ENCODE peak calls at places on chromosomes 7 and 10, in seven cellular contexts. W, X, P, Z, H, F and G are unnamed samples. For H3K9me3, the result is how much of the 10 kb centered on the place peaks cover.

GRCh38 chr10:43696909-43697499 is 48.3 kb upstream of the ZNF32 start:
- DNase-seq in W (no peak), X (no peak), P (no peak), Z (no peak), H (peak), F (no peak), G (no peak)

GRCh38 chr7:2417981-2418481 is 14.6 kb downstream of the CHST12 start:
- DNase-seq in W (no peak), X (no peak), P (no peak), Z (peak), H (no peak), F (peak), G (no peak)

GRCh38 chr7:42238709-42239395 is 1.8 kb upstream of the GLI3 start:
- DNase-seq in W (no peak), X (no peak), P (no peak), Z (peak), H (no peak), F (peak), G (no peak)

GRCh38 chr7:36712015-36712414 is 12.3 kb downstream of the AOAH start:
- DNase-seq in W (no peak), X (no peak), P (no peak), Z (no peak), H (no peak), F (peak), G (no peak)

GRCh38 chr7:85685901-85686300 is 499.0 kb upstream of the SEMA3D start:
- DNase-seq in W (no peak), X (no peak), P (no peak), Z (peak), H (no peak), F (no peak), G (no peak)

GRCh38 chr10:20004087-20004523 is 187.9 kb downstream of the PLXDC2 start:
- DNase-seq in W (no peak), X (no peak), P (no peak), Z (peak), H (no peak), F (peak), G (no peak)

GRCh38 chr7:136405931-136406777 is 429.0 kb upstream of the MTPN start:
- DNase-seq in W (no peak), X (no peak), P (peak), Z (peak), H (no peak), F (peak), G (peak)

GRCh38 chr10:87589653-87590052 is 70.0 kb upstream of the PAPSS2 start:
- DNase-seq in W (no peak), X (no peak), P (peak), Z (peak), H (no peak), F (peak), G (no peak)

GRCh38 chr10:126133906-126134703 is 237.7 kb downstream of the FANK1 start:
- DNase-seq in W (no peak), X (no peak), P (no peak), Z (peak), H (peak), F (peak), G (no peak)

GRCh38 chr7:151987748-151988529 is 31.7 kb downstream of the GALNTL5 start:
- DNase-seq in W (no peak), X (no peak), P (no peak), Z (peak), H (no peak), F (peak), G (no peak)

GRCh38 chr7:51847461-51848134 is 531.0 kb upstream of the COBL start:
- DNase-seq in W (no peak), X (no peak), P (no peak), Z (no peak), H (no peak), F (no peak), G (no peak)

GRCh38 chr7:71883415-71883814 is 528.7 kb downstream of the CALN1 start:
- DNase-seq in W (no peak), X (no peak), P (no peak), Z (no peak), H (no peak), F (no peak), G (no peak)

GRCh38 chr7:106278695-106279094 is 6.1 kb downstream of the NAMPT start:
- DNase-seq in W (no peak), X (no peak), P (no peak), Z (no peak), H (no peak), F (peak), G (no peak)

GRCh38 chr7:120833551-120833950 is 24.4 kb downstream of the TSPAN12 start:
- DNase-seq in W (no peak), X (no peak), P (no peak), Z (no peak), H (no peak), F (no peak), G (no peak)

GRCh38 chr7:29091722-29092121 is 54.6 kb downstream of the CPVL start:
- DNase-seq in W (no peak), X (no peak), P (no peak), Z (peak), H (no peak), F (no peak), G (no peak)

DNA sequence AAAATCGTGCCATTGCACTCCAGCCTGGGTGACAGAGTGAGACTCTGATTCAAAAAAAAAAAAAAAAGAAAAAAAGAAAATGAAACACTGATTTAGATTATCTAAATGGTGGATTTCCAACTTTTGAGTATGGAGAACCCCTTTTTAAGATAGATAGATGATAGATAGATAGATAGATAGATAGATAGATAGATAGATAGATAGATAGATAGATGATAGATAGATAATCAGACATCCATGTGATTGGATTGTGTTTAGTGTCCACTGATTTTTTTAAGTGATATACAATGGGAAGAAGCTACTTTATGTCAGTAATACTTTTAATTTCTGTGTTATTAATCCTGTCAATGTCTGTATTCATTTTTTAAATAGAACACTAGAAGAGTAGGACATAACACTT is 6.0 kb downstream of the OIT3 start:
- DNase-seq in W (no peak), X (no peak), P (no peak), Z (no peak), H (no peak), F (no peak), G (no peak)
- H3K9me3 ChIP-seq in W (under half), X (under half), P (under half), Z (under half), H (under half), F (under half), G (under half)

GRCh38 chr10:131344747-131345146 is 33.2 kb upstream of the TCERG1L start:
- DNase-seq in W (no peak), X (no peak), P (no peak), Z (no peak), H (no peak), F (no peak), G (no peak)

GRCh38 chr10:131346456-131346855 is 34.9 kb upstream of the TCERG1L start:
- DNase-seq in W (no peak), X (no peak), P (no peak), Z (no peak), H (no peak), F (no peak), G (no peak)

GRCh38 chr10:131350245-131350644 is 38.7 kb upstream of the TCERG1L start:
- DNase-seq in W (no peak), X (no peak), P (no peak), Z (no peak), H (no peak), F (no peak), G (no peak)

GRCh38 chr10:131345691-131346090 is 34.2 kb upstream of the TCERG1L start:
- DNase-seq in W (no peak), X (no peak), P (no peak), Z (no peak), H (no peak), F (no peak), G (no peak)
- H3K9me3 ChIP-seq in W (under half), X (under half), P (under half), Z (under half), H (under half), F (under half), G (under half)

GRCh38 chr7:157470699-157471098 is 133.9 kb downstream of the DNAJB6 start:
- DNase-seq in W (no peak), X (no peak), P (no peak), Z (no peak), H (peak), F (no peak), G (no peak)
- H3K9me3 ChIP-seq in W (under half), X (under half), P (under half), Z (under half), H (under half), F (under half), G (under half)

DNA sequence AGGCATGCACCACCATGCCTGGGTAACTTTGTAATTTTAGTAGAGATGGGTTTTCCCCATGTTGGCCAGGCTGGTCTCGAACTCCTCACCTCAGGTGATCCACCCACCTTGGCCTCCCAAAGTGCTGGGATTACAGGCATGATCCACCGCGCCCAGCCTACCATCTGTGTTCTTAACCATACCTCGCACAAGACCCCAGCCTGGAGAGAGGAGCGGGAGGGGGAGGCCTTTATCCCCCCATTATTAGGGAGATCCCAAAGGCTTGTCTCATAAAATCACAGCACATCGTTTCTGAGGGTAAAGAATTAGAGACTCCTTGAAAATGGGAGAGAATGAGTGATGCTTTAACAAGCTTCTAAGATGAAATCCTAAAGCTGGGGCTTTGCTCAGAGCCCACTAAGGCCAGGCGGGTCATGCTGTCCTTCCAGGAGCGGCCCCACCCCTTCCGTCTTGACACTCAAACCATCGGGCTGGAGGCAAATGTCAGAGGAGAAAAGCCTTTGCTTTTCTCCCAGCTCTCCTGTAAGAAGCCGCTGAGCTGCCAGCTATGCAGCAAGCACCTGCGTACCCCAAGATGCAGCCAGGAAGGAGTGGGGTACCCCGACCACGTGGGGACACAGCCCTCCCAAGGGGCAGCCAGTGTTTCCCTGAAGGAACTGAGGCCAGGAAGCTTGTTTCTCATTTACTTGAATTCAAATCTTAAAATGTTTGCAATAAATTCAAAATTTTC is 339.7 kb downstream of the PTPRN2 start:
- DNase-seq in W (no peak), X (no peak), P (no peak), Z (no peak), H (peak), F (no peak), G (no peak)
- H3K9me3 ChIP-seq in W (under half), X (under half), P (under half), Z (half or more), H (under half), F (under half), G (under half)

DNA sequence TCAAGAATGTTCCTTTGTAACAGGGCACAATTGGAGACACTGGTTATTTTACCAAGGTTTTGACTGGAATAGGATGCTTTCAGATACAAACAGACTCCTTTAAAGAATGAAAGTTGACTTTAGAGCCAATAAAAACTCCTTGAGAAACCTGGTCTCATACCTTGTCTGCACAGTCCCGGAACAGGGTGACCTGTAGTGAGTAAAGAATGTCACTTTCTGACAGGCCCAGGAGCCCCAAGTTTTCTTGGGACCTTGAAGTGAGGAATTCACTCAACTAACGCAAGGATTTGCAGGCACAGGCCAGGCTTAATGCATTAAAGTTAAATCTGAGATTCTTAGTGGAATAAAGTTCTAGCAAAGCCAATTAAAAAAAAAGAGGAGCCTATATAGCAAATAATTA is 11.5 kb upstream of the GARS1 start:
- DNase-seq in W (no peak), X (no peak), P (no peak), Z (no peak), H (no peak), F (no peak), G (no peak)
- H3K9me3 ChIP-seq in W (under half), X (under half), P (under half), Z (under half), H (under half), F (under half), G (under half)